ENCODE peak calls at places on chromosomes 12 and 14, in nine cellular contexts. S, X, F, E, Z, J, R, B and L are unnamed samples.

GRCh38 chr14:66114071-66114470 is 372.1 kb upstream of the CCDC196 start:
- DNase-seq in R (no peak), J (no peak), Z (no peak), B (no peak), X (no peak), S (no peak), E (no peak), F (no peak), L (no peak)

GRCh38 chr12:100058482-100059029 is 73.8 kb upstream of the ANKS1B start:
- DNase-seq in S (no peak), J (peak; percentile 96), R (no peak), X (no peak), B (no peak), Z (no peak), F (no peak), E (no peak), L (no peak)

GRCh38 chr12:25855716-25856115 is 102.8 kb upstream of the RASSF8 start:
- DNase-seq in R (no peak), X (no peak), Z (no peak), S (no peak), J (peak; percentile 73), E (no peak), B (no peak), F (no peak), L (no peak)

GRCh38 chr12:49188916-49189367 is at the start of gene TUBA1A:
- DNase-seq in S (peak; percentile 81), F (peak; percentile 86), E (peak; percentile 95), X (peak; percentile 90), R (peak; percentile 64), Z (peak; percentile 96), B (peak; percentile 89), J (peak; percentile 100), L (peak; percentile 78)

GRCh38 chr14:59377485-59377884 is 87.7 kb downstream of the GPR135 start:
- DNase-seq in E (no peak), J (no peak), F (no peak), Z (no peak), S (no peak), X (no peak), B (no peak), R (no peak), L (no peak)

GRCh38 chr12:4763549-4763948 is 43.3 kb downstream of the GALNT8 start:
- DNase-seq in R (peak; percentile 55), X (peak; percentile 71), S (no peak), E (no peak), B (peak; percentile 25), J (peak; percentile 2), Z (peak; percentile 38), F (no peak), L (no peak)

GRCh38 chr12:132066345-132066685 is 77.8 kb downstream of the DDX51 start:
- DNase-seq in S (no peak), J (no peak), X (no peak), R (no peak), F (no peak), E (no peak), B (peak; percentile 33), Z (no peak), L (no peak)

GRCh38 chr14:78486081-78486480 is 315.9 kb downstream of the NRXN3 start:
- DNase-seq in E (no peak), F (no peak), R (no peak), X (no peak), S (no peak), J (no peak), Z (no peak), B (no peak), L (no peak)

GRCh38 chr14:72377016-72377415 is 444.8 kb downstream of the RGS6 start:
- DNase-seq in F (no peak), R (no peak), E (no peak), Z (no peak), J (no peak), S (no peak), B (no peak), X (no peak), L (no peak)

GRCh38 chr12:11798856-11799530 is 149.5 kb downstream of the ETV6 start:
- DNase-seq in S (no peak), R (peak; percentile 19), X (no peak), E (no peak), F (no peak), J (peak; percentile 88), Z (no peak), B (no peak), L (no peak)

GRCh38 chr14:38254565-38255407 is 1.1 kb downstream of the CLEC14A start:
- DNase-seq in X (no peak), F (no peak), S (peak; percentile 41), E (no peak), J (no peak), R (no peak), Z (no peak), B (no peak), L (no peak)

GRCh38 chr12:91256471-91256870 is 73.9 kb upstream of the DCN start:
- DNase-seq in J (peak; percentile 59), E (no peak), F (no peak), Z (no peak), S (no peak), R (no peak), B (no peak), X (no peak), L (no peak)

DNA sequence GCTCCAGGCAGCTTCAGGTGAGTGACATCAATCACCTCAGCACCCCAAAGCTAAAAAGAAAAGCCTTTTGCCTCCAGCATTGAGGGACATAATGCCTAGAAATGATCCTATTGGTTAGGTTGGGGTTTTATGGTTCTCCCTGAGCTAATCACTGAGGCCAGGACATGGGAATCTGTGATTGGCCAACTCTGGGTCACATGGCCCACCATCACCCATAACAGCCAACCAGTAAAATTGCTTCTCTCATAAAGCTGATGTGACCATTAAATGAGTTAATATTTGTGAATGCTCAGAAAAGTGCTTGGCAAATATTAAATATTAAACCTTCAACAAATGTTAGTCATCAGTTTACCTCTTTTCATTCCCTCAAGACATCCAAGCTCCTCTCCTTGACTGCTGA is 60.2 kb downstream of the TBX3 start:
- DNase-seq in S (no peak), B (no peak), R (peak; percentile 19), Z (no peak), F (no peak), X (no peak), E (no peak), J (no peak), L (no peak)
- H3K27ac ChIP-seq in S (no peak overlapping the region), B (no peak overlapping the region), R (no peak overlapping the region), Z (no peak overlapping the region), F (no peak overlapping the region), X (no peak overlapping the region), E (no peak overlapping the region), J (no peak overlapping the region), L (no peak overlapping the region)

GRCh38 chr12:6466184-6466573 is 4.3 kb downstream of the VAMP1 start:
- DNase-seq in J (no peak), S (no peak), F (no peak), R (no peak), Z (no peak), X (no peak), B (no peak), E (no peak), L (no peak)
- H3K4me1 ChIP-seq in J (peaks cover 4% of the 10 kb centered on the region), S (peaks cover 29% of the 10 kb centered on the region), F (peaks cover 1% of the 10 kb centered on the region), R (peaks cover 16% of the 10 kb centered on the region), Z (no peaks in the 10 kb centered on the region), X (peaks cover 3% of the 10 kb centered on the region), B (peaks cover 30% of the 10 kb centered on the region), E (peaks cover 1% of the 10 kb centered on the region), L (peaks cover 21% of the 10 kb centered on the region)

GRCh38 chr14:104678901-104679705 is 10.3 kb upstream of the INF2 start:
- DNase-seq in R (no peak), X (no peak), S (no peak), J (no peak), F (no peak), Z (no peak), B (no peak), E (peak; percentile 27), L (no peak)

GRCh38 chr14:104680056-104680805 is 9.2 kb upstream of the INF2 start:
- DNase-seq in Z (no peak), F (no peak), R (peak; percentile 21), E (peak; percentile 61), J (peak; percentile 85), S (peak; percentile 77), X (no peak), B (peak; percentile 54), L (no peak)

GRCh38 chr14:104682107-104682593 is 7.3 kb upstream of the INF2 start:
- DNase-seq in F (no peak), X (no peak), E (no peak), R (no peak), Z (no peak), B (no peak), J (no peak), S (no peak), L (no peak)

GRCh38 chr14:104681689-104682074 is 7.7 kb upstream of the INF2 start:
- DNase-seq in E (peak; percentile 92), Z (peak; percentile 71), X (peak; percentile 85), F (peak; percentile 84), J (peak; percentile 81), R (no peak), B (peak; percentile 92), S (peak; percentile 92), L (peak; percentile 35)

DNA sequence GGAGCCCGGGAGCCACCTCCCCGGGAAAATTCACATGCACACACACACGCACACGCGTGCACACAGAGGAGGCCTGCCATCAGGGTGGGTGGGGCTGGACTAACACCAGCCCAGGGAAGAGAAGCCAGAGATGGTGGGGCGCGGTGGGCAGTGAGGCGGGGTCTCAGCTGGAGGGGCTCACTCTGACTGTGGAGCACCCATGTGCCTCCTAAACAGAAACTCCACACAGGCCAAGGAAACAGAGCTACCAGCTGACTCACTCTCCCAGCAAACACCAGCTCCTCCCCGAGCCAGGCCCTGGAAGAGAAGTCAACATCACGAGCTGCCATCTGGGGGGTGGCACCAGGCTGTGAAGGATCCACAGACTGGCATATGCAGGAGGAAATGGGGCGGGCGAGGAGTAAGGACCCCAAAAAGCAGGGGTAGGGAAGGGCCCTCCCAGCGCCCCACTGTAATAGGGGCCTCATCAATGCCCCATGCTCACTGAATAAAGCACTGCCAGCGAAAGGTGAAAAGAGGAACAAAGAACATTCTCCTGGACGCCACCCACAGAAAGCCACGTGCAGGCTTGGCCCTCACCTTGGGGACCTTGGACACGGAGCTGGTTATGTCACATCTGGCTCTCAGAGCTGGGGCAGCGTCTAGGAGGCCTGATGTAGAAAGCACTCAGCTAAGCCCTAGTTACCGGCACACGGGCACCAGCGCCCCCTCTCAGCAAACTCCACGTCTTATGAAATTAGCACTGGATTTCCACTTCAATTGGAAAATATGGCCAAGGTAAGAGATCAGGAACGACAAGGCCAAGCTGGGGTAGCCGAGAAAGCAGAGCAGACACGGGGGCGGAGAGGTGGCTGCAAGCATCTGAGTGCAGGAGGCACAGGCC is 8.4 kb upstream of the INF2 start:
- DNase-seq in B (peak; percentile 77), E (peak; percentile 67), X (no peak), F (peak; percentile 70), R (no peak), Z (peak; percentile 68), S (peak; percentile 87), J (peak; percentile 85), L (peak; percentile 63)
- TF ChIP-seq POLR2A in B (peak; percentile 20), E (no peak), X (no peak), F (peak; percentile 10), R (no peak), Z (no peak), S (no peak), J (peak; percentile 49), L (no peak)

DNA sequence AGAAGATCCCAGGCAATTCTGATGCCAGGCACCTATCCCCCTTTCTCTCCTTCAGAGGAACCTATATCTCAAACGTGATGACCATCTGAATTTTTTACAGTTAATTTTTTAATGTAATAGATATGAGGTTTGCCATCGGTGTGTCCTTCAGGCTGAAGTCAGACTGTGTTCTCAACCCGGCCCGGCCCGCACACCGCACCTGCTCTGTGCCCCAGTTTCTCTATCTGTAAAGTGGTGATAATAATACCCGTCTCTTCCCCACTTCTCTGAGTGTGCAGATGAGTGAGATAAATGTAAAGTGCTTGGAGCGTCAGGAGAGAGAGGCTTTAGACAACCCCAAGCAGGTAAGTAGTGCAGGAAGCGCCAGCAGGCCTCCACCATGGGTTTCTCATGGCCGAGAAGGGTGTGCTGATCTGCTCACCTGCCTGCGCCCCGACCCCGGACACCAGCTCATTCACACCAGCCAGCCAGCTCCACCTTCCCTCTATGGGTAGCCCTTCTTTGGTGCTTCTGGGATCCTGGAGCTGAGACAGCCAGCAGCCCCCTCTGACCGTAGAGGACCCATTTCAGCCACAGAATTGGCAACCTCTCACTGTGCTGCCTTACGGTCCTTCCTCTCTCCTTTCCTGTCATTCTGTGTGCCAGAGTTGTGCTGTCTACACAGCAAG is 80.0 kb downstream of the ZFP36L1 start:
- DNase-seq in S (no peak), B (no peak), E (no peak), Z (no peak), F (no peak), X (no peak), J (no peak), R (no peak), L (no peak)
- H3K27ac ChIP-seq in S (no peak overlapping the region), B (no peak overlapping the region), E (no peak overlapping the region), Z (no peak overlapping the region), F (no peak overlapping the region), X (no peak overlapping the region), J (no peak overlapping the region), R (no peak overlapping the region), L (no peak overlapping the region)